ENCODE peak calls at places on chromosomes 11 and 22, in nine cellular contexts. I is A673, N is lower leg skin, E is fibroblast of lung, S is bronchial epithelial cell, F is ovary, G is OCI-LY7, M is AG04449, Z is GM23248. K is an unnamed sample.

GRCh38 chr11:87437844-87438223 is 400.1 kb downstream of the TMEM135 start:
- DNase-seq in M (no peak), Z (peak), S (peak), N (no peak), G (no peak), F (no peak), E (no peak), I (no peak), K (peak)

GRCh38 chr11:44760917-44761545 is 34.3 kb downstream of the TSPAN18 start:
- DNase-seq in E (peak), N (no peak), I (peak), M (no peak), S (peak), G (no peak), F (peak), Z (peak), K (peak)

GRCh38 chr11:95451682-95452081 is 220.7 kb upstream of the SESN3 start:
- DNase-seq in E (peak), Z (peak), S (peak), G (no peak), I (no peak), M (peak), F (no peak), N (no peak), K (peak)

GRCh38 chr11:101397941-101398340 is 185.9 kb downstream of the TRPC6 start:
- DNase-seq in Z (no peak), S (no peak), N (no peak), G (no peak), E (no peak), F (no peak), M (no peak), I (no peak), K (no peak)

GRCh38 chr11:17439316-17439782 is 37.3 kb downstream of the ABCC8 start:
- DNase-seq in G (peak), Z (no peak), N (no peak), S (peak), I (no peak), M (no peak), E (no peak), F (no peak), K (no peak)

GRCh38 chr11:42992594-42992993 is 319.2 kb upstream of the API5 start:
- DNase-seq in E (no peak), Z (no peak), S (no peak), I (no peak), G (no peak), M (no peak), N (no peak), F (no peak), K (no peak)

GRCh38 chr22:33194529-33194928 is 136.3 kb upstream of the SYN3 start:
- DNase-seq in S (no peak), F (no peak), I (no peak), G (no peak), E (no peak), N (no peak), Z (no peak), M (no peak), K (no peak)

GRCh38 chr11:111026241-111026640 is 219.3 kb upstream of the POU2AF2 start:
- DNase-seq in Z (no peak), I (no peak), E (no peak), N (no peak), S (no peak), F (no peak), G (peak), M (no peak), K (no peak)

GRCh38 chr11:65279713-65280459 is 18.1 kb downstream of the POLA2 start:
- DNase-seq in M (peak), N (no peak), F (no peak), E (peak), I (peak), Z (peak), S (peak), G (no peak), K (peak)

GRCh38 chr22:35072939-35073338 is 7.0 kb downstream of the ISX start:
- DNase-seq in S (peak), N (no peak), F (no peak), I (peak), E (no peak), G (no peak), M (peak), Z (peak), K (peak)

GRCh38 chr11:67542169-67542568 is 18.9 kb upstream of the CABP2 start:
- DNase-seq in N (no peak), Z (no peak), M (no peak), E (no peak), S (no peak), G (no peak), F (no peak), I (no peak), K (no peak)

GRCh38 chr22:35540600-35541253 is at the start of gene RASD2:
- DNase-seq in I (peak), G (peak), S (no peak), N (no peak), Z (peak), E (no peak), M (no peak), F (peak), K (peak)

GRCh38 chr22:23359583-23360123 is 179.3 kb downstream of the BCR start:
- DNase-seq in Z (no peak), M (no peak), N (no peak), G (no peak), F (no peak), S (no peak), I (no peak), E (no peak), K (no peak)

GRCh38 chr11:127651175-127651887 is 650.8 kb upstream of the KIRREL3 start:
- DNase-seq in G (no peak), I (no peak), S (peak), E (peak), Z (peak), N (no peak), F (no peak), M (peak), K (peak)

GRCh38 chr11:40387240-40387980 is 1072.0 kb downstream of the LRRC4C start:
- DNase-seq in S (no peak), M (no peak), N (no peak), Z (no peak), I (no peak), E (no peak), G (no peak), F (no peak), K (no peak)

GRCh38 chr11:11844272-11844671 is 2.5 kb downstream of the USP47 start:
- DNase-seq in G (no peak), F (no peak), M (no peak), S (no peak), E (no peak), Z (peak), N (no peak), I (no peak), K (no peak)

GRCh38 chr11:3609416-3610265 is 32.2 kb downstream of the ART5 start:
- DNase-seq in S (peak), E (peak), N (no peak), F (no peak), M (no peak), G (peak), Z (peak), I (peak), K (peak)

GRCh38 chr11:118002541-118003019 is 16.4 kb downstream of the IL10RA start:
- DNase-seq in Z (no peak), S (no peak), N (no peak), F (peak), E (peak), I (peak), G (no peak), M (no peak), K (no peak)

GRCh38 chr11:32109138-32109537 is 18.3 kb downstream of the RCN1 start:
- DNase-seq in S (peak), E (peak), N (no peak), Z (no peak), G (no peak), F (no peak), M (no peak), I (no peak), K (no peak)

GRCh38 chr11:70397983-70398833 is at the start of gene CTTN:
- DNase-seq in G (peak), M (no peak), E (peak), F (peak), Z (peak), S (peak), I (peak), N (peak), K (peak)

GRCh38 chr11:86632499-86633269 is 39.7 kb downstream of the ME3 start:
- DNase-seq in G (no peak), Z (peak), N (no peak), S (peak), M (peak), E (peak), I (peak), F (no peak), K (peak)

GRCh38 chr11:103315248-103315647 is 206.0 kb downstream of the DYNC2H1 start:
- DNase-seq in F (no peak), I (no peak), N (no peak), G (no peak), E (no peak), M (no peak), Z (no peak), S (peak), K (no peak)

GRCh38 chr11:11010624-11011127 is 152.8 kb upstream of the ZBED5 start:
- DNase-seq in G (no peak), Z (peak), I (peak), S (peak), N (peak), E (peak), F (no peak), M (no peak), K (peak)

GRCh38 chr22:35915477-35916013 is 113.1 kb downstream of the RBFOX2 start:
- DNase-seq in Z (peak), S (peak), I (peak), E (peak), G (no peak), N (no peak), M (no peak), F (no peak), K (peak)

GRCh38 chr22:20430641-20431519 is 6.7 kb downstream of the SCARF2 start:
- DNase-seq in Z (peak), I (peak), G (no peak), E (peak), S (peak), M (no peak), F (peak), N (no peak), K (peak)

GRCh38 chr22:44000123-44000522 is 24.0 kb upstream of the PARVB start:
- DNase-seq in M (no peak), Z (no peak), F (no peak), S (no peak), N (no peak), E (no peak), G (no peak), I (no peak), K (no peak)
- H3K4me3 ChIP-seq in M (no peak), Z (no peak), F (no peak), S (no peak), N (no peak), E (no peak), G (no peak), I (no peak), K (no peak)

DNA sequence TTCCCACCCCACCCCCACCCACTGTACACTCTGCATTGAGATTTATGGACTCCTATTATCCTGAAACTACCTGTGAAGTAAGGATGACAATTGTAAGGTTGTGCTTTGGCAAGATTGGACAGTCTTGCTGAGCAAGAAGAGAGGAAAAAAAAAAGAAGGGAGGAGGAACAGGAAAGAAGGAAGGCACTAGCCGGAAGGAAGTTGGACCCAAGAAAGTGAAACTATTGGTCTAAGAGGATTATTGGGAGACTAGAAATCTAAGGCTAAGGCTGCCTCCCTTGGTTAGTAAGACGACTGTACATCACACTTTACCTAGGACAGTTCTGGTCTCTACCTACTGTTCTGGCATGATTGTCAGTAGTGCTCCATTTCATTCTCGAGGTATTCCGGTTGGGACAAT is 12.1 kb upstream of the TRIM44 start:
- DNase-seq in M (no peak), G (no peak), I (no peak), Z (no peak), F (no peak), S (no peak), E (no peak), N (no peak), K (no peak)
- H3K4me3 ChIP-seq in M (no peak), G (no peak), I (no peak), Z (no peak), F (no peak), S (no peak), E (no peak), N (no peak), K (no peak)

GRCh38 chr22:49674479-49674830 is 153.2 kb downstream of the BRD1 start:
- DNase-seq in M (no peak), F (no peak), Z (no peak), I (no peak), E (no peak), N (no peak), S (no peak), G (no peak), K (no peak)

GRCh38 chr22:49672013-49672516 is 155.6 kb downstream of the BRD1 start:
- DNase-seq in G (no peak), Z (no peak), M (no peak), N (no peak), I (no peak), S (no peak), E (no peak), F (no peak), K (no peak)

GRCh38 chr22:49673048-49673447 is 154.6 kb downstream of the BRD1 start:
- DNase-seq in S (no peak), N (no peak), M (no peak), Z (no peak), E (no peak), I (no peak), F (no peak), G (no peak), K (no peak)

GRCh38 chr22:49670610-49671330 is 156.9 kb downstream of the BRD1 start:
- DNase-seq in E (no peak), I (no peak), S (no peak), F (no peak), Z (no peak), N (no peak), M (no peak), G (no peak), K (no peak)

GRCh38 chr22:49671331-49672012 is 156.2 kb downstream of the BRD1 start:
- DNase-seq in N (no peak), E (no peak), I (no peak), F (no peak), M (no peak), S (no peak), G (no peak), Z (no peak), K (no peak)
- H3K4me3 ChIP-seq in N (no peak), E (no peak), I (no peak), F (no peak), M (no peak), S (no peak), G (no peak), Z (no peak), K (no peak)

GRCh38 chr11:91802475-91802874 is 422.1 kb upstream of the FAT3 start:
- DNase-seq in E (no peak), Z (no peak), M (no peak), S (no peak), N (no peak), F (no peak), I (no peak), G (no peak), K (no peak)
- H3K4me3 ChIP-seq in E (no peak), Z (no peak), M (no peak), S (no peak), N (no peak), F (no peak), I (no peak), G (no peak), K (no peak)